ENCODE peak calls at places on chromosome 18, in five cellular contexts. W, D, S, X and C are unnamed samples.

GRCh38 chr18:49481317-49481716 is 5.7 kb downstream of the C18orf32 start:
- DNase-seq in W (no peak), D (no peak), S (no peak), X (no peak), C (no peak)

GRCh38 chr18:55096261-55097026 is 137.2 kb upstream of the CCDC68 start:
- DNase-seq in W (peak), D (peak), S (peak), X (peak), C (peak)

GRCh38 chr18:79678665-79679551 is 695 bp upstream of the CTDP1 start:
- DNase-seq in W (peak), D (peak), S (peak), X (peak), C (peak)

GRCh38 chr18:40769786-40770185 is 1185.2 kb upstream of the PIK3C3 start:
- DNase-seq in W (no peak), D (no peak), S (no peak), X (no peak), C (no peak)

GRCh38 chr18:79786781-79787526 is 10.8 kb upstream of the KCNG2 start:
- DNase-seq in W (no peak), D (peak), S (peak), X (no peak), C (no peak)

GRCh38 chr18:76351961-76352581 is 143.0 kb downstream of the ZNF516 start:
- DNase-seq in W (no peak), D (peak), S (peak), X (no peak), C (no peak)

GRCh38 chr18:34928068-34928753 is 113.0 kb upstream of the MAPRE2 start:
- DNase-seq in W (no peak), D (no peak), S (peak), X (no peak), C (no peak)

GRCh38 chr18:7325126-7325430 is 94.2 kb downstream of the LRRC30 start:
- DNase-seq in W (no peak), D (no peak), S (no peak), X (no peak), C (no peak)

GRCh38 chr18:21408681-21409080 is 166.6 kb downstream of the GREB1L start:
- DNase-seq in W (no peak), D (no peak), S (no peak), X (no peak), C (no peak)

GRCh38 chr18:31056296-31056695 is 13.8 kb upstream of the DSC3 start:
- DNase-seq in W (no peak), D (no peak), S (no peak), X (no peak), C (no peak)

DNA sequence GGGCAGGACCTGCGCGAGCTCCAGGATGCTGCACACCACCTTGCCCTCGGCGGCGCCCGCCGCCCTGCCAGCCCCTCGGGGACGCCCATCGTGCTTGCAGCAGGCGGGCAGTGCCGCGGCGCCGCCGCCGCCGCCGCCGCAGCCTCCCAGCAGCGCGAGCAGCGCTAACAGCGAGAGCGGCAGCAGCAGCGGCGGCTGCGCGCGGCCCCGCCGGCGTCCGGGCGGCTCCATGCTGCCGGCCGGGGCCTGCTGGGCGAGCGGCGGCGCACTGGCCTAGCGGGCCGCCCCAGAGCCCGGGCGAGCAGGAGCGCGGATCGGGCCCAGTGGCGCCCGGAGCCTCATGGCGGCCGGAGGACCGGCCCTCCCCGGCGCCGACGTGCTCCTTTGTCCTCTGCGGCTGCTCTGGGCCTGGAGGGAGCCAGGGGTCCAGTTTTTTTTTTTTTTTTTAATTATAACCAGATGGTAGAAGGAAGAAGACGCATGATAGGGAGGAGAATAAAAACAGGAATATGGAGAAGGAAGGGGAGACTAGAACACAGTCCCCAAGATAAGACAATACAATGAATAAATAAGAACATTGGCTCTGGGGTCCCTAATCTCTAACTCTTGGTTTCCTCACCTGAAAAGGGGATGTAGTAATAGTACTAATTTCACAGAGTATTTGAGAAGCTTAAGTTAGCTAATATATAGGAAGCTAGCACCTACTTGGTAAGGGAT is 17.1 kb upstream of the ANKRD62 start:
- DNase-seq in W (no peak), D (peak), S (peak), X (peak), C (peak)
- H3K9ac ChIP-seq in W (no peak), D (peak), S (peak), X (no peak), C (peak)

GRCh38 chr18:59899298-59900221 is at the start of gene PMAIP1:
- DNase-seq in W (peak), D (peak), S (peak), X (peak), C (peak)

GRCh38 chr18:59900222-59901128 is 679 bp downstream of the PMAIP1 start:
- DNase-seq in W (peak), D (peak), S (peak), X (peak), C (peak)

GRCh38 chr18:59902993-59903610 is 3.3 kb downstream of the PMAIP1 start:
- DNase-seq in W (no peak), D (no peak), S (no peak), X (no peak), C (no peak)

GRCh38 chr18:59904051-59904601 is 4.3 kb downstream of the PMAIP1 start:
- DNase-seq in W (no peak), D (peak), S (peak), X (no peak), C (no peak)

DNA sequence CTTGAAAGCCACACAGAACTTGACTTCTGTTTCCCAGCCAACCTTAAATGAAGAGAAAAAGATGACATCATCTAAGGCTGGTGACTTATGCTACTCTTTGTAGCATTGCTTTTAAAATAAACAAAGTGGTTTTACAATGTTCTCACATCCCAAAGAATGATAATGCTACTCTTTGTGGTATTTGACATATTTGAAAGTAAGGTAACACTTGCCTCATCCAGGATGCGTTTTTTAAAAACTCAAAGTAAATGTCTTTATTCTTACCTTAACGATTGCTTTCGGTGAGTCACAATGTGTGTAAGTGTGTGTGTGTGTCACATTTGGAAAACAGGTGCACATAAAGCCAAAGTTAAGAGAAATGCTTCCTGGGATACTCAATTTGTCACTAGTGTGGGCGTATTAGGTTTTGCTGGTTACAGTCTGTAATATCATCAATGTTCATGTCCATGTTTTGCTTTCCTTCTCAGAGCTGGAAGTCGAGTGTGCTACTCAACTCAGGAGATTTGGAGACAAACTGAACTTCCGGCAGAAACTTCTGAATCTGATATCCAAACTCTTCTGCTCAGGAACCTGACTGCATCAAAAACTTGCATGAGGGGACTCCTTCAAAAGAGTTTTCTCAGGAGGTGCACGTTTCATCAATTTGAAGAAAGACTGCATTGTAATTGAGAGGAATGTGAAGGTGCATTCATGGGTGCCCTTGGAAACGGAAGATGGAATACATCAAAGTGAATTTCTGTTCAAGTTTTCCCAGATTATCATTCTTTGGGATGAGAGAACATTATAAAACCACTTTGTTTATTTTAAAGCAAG is 2.6 kb downstream of the PMAIP1 start:
- DNase-seq in W (no peak), D (peak), S (peak), X (no peak), C (no peak)
- H3K4me3 ChIP-seq in W (no peak), D (no peak), S (peak), X (no peak), C (peak)

GRCh38 chr18:46055841-46056240 is 16.2 kb downstream of the PSTPIP2 start:
- DNase-seq in W (no peak), D (no peak), S (no peak), X (no peak), C (no peak)

GRCh38 chr18:46051731-46052461 is 20.2 kb downstream of the PSTPIP2 start:
- DNase-seq in W (no peak), D (peak), S (peak), X (no peak), C (no peak)

GRCh38 chr18:46050268-46050667 is 21.8 kb downstream of the PSTPIP2 start:
- DNase-seq in W (no peak), D (no peak), S (no peak), X (no peak), C (no peak)

GRCh38 chr18:46053368-46054095 is 18.5 kb downstream of the PSTPIP2 start:
- DNase-seq in W (no peak), D (peak), S (no peak), X (no peak), C (no peak)

GRCh38 chr18:46054956-46055831 is 16.9 kb downstream of the PSTPIP2 start:
- DNase-seq in W (no peak), D (no peak), S (no peak), X (no peak), C (no peak)
- H3K9ac ChIP-seq in W (no peak), D (no peak), S (no peak), X (no peak), C (no peak)

GRCh38 chr18:62728254-62728653 is 12.9 kb downstream of the PHLPP1 start:
- DNase-seq in W (no peak), D (no peak), S (no peak), X (no peak), C (no peak)

GRCh38 chr18:62735387-62735786 is 20.0 kb downstream of the PHLPP1 start:
- DNase-seq in W (no peak), D (no peak), S (no peak), X (no peak), C (no peak)

GRCh38 chr18:62729487-62730386 is 14.4 kb downstream of the PHLPP1 start:
- DNase-seq in W (no peak), D (no peak), S (no peak), X (no peak), C (no peak)

GRCh38 chr18:62732631-62733030 is 17.3 kb downstream of the PHLPP1 start:
- DNase-seq in W (no peak), D (no peak), S (no peak), X (no peak), C (no peak)

GRCh38 chr18:62730926-62731325 is 15.6 kb downstream of the PHLPP1 start:
- DNase-seq in W (no peak), D (no peak), S (no peak), X (no peak), C (no peak)
- H3K4me3 ChIP-seq in W (no peak), D (no peak), S (no peak), X (no peak), C (no peak)